ENCODE peak calls at places on chromosomes 13 and 19, in six cellular contexts. V is NCI-H774; G is CD4-positive, alpha-beta T cell; O is stimulated activated CD4-positive, alpha-beta T cell treated with anti-CD3 and anti-CD28 coated beads, Interleukin-1b, Interleukin-23, amount 100 ng/mL, for 1 hour; I is NCI-H510A; X is astrocyte of the hippocampus. P is an unnamed sample.

GRCh38 chr13:46684287-46685001 is 112.5 kb downstream of the ESD start:
- DNase-seq in I (no peak), G (no peak), V (no peak), X (peak), O (no peak), P (no peak)

GRCh38 chr19:53394522-53394973 is 401 bp upstream of the ZNF765 start:
- DNase-seq in I (no peak), V (peak), X (no peak), G (no peak), O (no peak), P (no peak)

GRCh38 chr19:17968376-17968775 is 1.5 kb downstream of the KCNN1 start:
- DNase-seq in X (no peak), V (no peak), G (no peak), O (no peak), I (no peak), P (no peak)

GRCh38 chr19:4713384-4713951 is 10.2 kb downstream of the DPP9 start:
- DNase-seq in O (no peak), G (no peak), V (no peak), I (no peak), X (peak), P (no peak)

GRCh38 chr19:45440873-45441654 is 17.3 kb upstream of the ERCC1 start:
- DNase-seq in V (no peak), X (no peak), I (no peak), O (no peak), G (no peak), P (no peak)

GRCh38 chr13:25771208-25771607 is 280.6 kb downstream of the SHISA2 start:
- DNase-seq in O (no peak), X (no peak), I (no peak), V (no peak), G (no peak), P (no peak)

GRCh38 chr13:90640976-90641375 is 706.5 kb upstream of the MIR17HG start:
- DNase-seq in X (peak), V (no peak), I (no peak), G (no peak), O (no peak), P (no peak)

GRCh38 chr13:32415019-32415418 is 12.9 kb downstream of the N4BP2L1 start:
- DNase-seq in O (no peak), I (no peak), V (no peak), G (no peak), X (no peak), P (no peak)

GRCh38 chr19:57560049-57560491 is 407 bp upstream of the ZNF550 start:
- DNase-seq in V (no peak), X (peak), I (no peak), G (no peak), O (no peak), P (no peak)

GRCh38 chr13:61727714-61728275 is 312.1 kb upstream of the PCDH20 start:
- DNase-seq in O (no peak), X (peak), I (no peak), G (no peak), V (no peak), P (no peak)

GRCh38 chr13:72463561-72463960 is 263.9 kb downstream of the MZT1 start:
- DNase-seq in I (no peak), G (no peak), X (peak), V (no peak), O (no peak), P (no peak)

GRCh38 chr19:32104465-32105235 is 240.8 kb upstream of the ZNF507 start:
- DNase-seq in V (no peak), G (no peak), I (no peak), O (no peak), X (peak), P (no peak)

GRCh38 chr13:51557875-51558604 is 26.2 kb upstream of the WDFY2 start:
- DNase-seq in G (no peak), X (peak), V (no peak), I (no peak), O (no peak), P (no peak)

GRCh38 chr19:5001547-5002131 is 32.7 kb downstream of the KDM4B start:
- DNase-seq in X (peak), I (no peak), G (peak), O (no peak), V (no peak), P (no peak)

GRCh38 chr19:18322318-18322758 is 538 bp downstream of the LSM4 start:
- DNase-seq in G (no peak), O (no peak), V (no peak), X (peak), I (peak), P (no peak)

GRCh38 chr19:53507523-53508442 is 30.2 kb upstream of the ZNF331 start:
- DNase-seq in I (no peak), V (no peak), G (no peak), X (no peak), O (no peak), P (no peak)

GRCh38 chr13:110471833-110472162 is 89.7 kb downstream of the RAB20 start:
- DNase-seq in V (no peak), I (no peak), X (no peak), G (no peak), O (no peak), P (no peak)

GRCh38 chr13:67880916-67881315 is 650.8 kb upstream of the PCDH9 start:
- DNase-seq in G (no peak), I (no peak), O (no peak), X (peak), V (no peak), P (no peak)

GRCh38 chr13:51342706-51343105 is 3.2 kb downstream of the SERPINE3 start:
- DNase-seq in O (no peak), I (no peak), X (peak), G (no peak), V (no peak), P (no peak)

GRCh38 chr13:112124100-112124499 is 57.2 kb downstream of the SOX1 start:
- DNase-seq in X (no peak), O (no peak), V (peak), G (no peak), I (peak), P (no peak)

GRCh38 chr13:100517135-100517534 is 71.5 kb downstream of the GGACT start:
- DNase-seq in X (no peak), G (no peak), V (no peak), O (no peak), I (no peak), P (no peak)

GRCh38 chr13:33445024-33445423 is 159.5 kb upstream of the STARD13 start:
- DNase-seq in X (no peak), G (no peak), O (no peak), V (no peak), I (no peak), P (no peak)

GRCh38 chr13:53112522-53112921 is 83.9 kb downstream of the OLFM4 start:
- DNase-seq in X (peak), G (no peak), V (peak), O (no peak), I (peak), P (no peak)

GRCh38 chr19:47018923-47019322 is 714 bp upstream of the NPAS1 start:
- DNase-seq in X (no peak), V (no peak), G (no peak), I (no peak), O (no peak), P (no peak)

GRCh38 chr13:90177519-90177918 is 1170.0 kb upstream of the MIR17HG start:
- DNase-seq in I (no peak), X (no peak), O (no peak), G (no peak), V (no peak), P (no peak)

GRCh38 chr13:107650081-107650701 is 565.1 kb downstream of the LIG4 start:
- DNase-seq in X (peak), G (no peak), V (no peak), O (no peak), I (no peak), P (peak)

GRCh38 chr13:98370806-98371553 is 193.9 kb upstream of the RNF113B start:
- DNase-seq in O (no peak), X (peak), I (no peak), V (no peak), G (no peak), P (no peak)

GRCh38 chr19:18478545-18479311 is 40.8 kb upstream of the ISYNA1 start:
- DNase-seq in O (no peak), V (no peak), G (peak), I (peak), X (no peak), P (no peak)

GRCh38 chr19:8640402-8641004 is 10.1 kb downstream of the NFILZ start:
- DNase-seq in G (no peak), I (no peak), O (no peak), X (no peak), V (no peak), P (no peak)